ENCODE peak calls at places on chromosomes 6 and 20, in four cellular contexts. One of them, this sample, is unnamed.

GRCh38 chr20:33672426-33673114 is 1.7 kb downstream of the NECAB3 start:
- DNase-seq in A549: no peak
- DNase-seq in upper lobe of right lung: no peak
- DNase-seq in OCI-LY7: no peak
- DNase-seq in this sample: no peak

GRCh38 chr20:8454137-8454712 is 322.2 kb downstream of the PLCB1 start:
- DNase-seq in A549: peak; percentile 10
- DNase-seq in upper lobe of right lung: no peak
- DNase-seq in OCI-LY7: peak; percentile 53
- DNase-seq in this sample: peak; percentile 10

GRCh38 chr6:133837801-133838349 is 51.0 kb upstream of the TCF21 start:
- DNase-seq in A549: peak; percentile 28
- DNase-seq in upper lobe of right lung: peak; percentile 87
- DNase-seq in OCI-LY7: peak; percentile 21
- DNase-seq in this sample: peak; percentile 71

GRCh38 chr6:155014715-155015300 is 19.7 kb downstream of the TIAM2 start:
- DNase-seq in A549: no peak
- DNase-seq in upper lobe of right lung: no peak
- DNase-seq in OCI-LY7: no peak
- DNase-seq in this sample: no peak

GRCh38 chr6:33621396-33622388 is 570 bp downstream of the ITPR3 start:
- DNase-seq in A549: no peak
- DNase-seq in upper lobe of right lung: peak; percentile 88
- DNase-seq in OCI-LY7: peak; percentile 74
- DNase-seq in this sample: peak; percentile 67

GRCh38 chr20:56628015-56628872 is 862 bp upstream of the TFAP2C start:
- DNase-seq in A549: peak; percentile 55
- DNase-seq in upper lobe of right lung: no peak
- DNase-seq in OCI-LY7: no peak
- DNase-seq in this sample: peak; percentile 45

GRCh38 chr6:132530293-132530974 is 7.6 kb upstream of the TAAR9 start:
- DNase-seq in A549: no peak
- DNase-seq in upper lobe of right lung: no peak
- DNase-seq in OCI-LY7: peak; percentile 82
- DNase-seq in this sample: peak; percentile 41

GRCh38 chr20:37381621-37382538 is 35.9 kb downstream of the SRC start:
- DNase-seq in A549: no peak
- DNase-seq in upper lobe of right lung: peak; percentile 57
- DNase-seq in OCI-LY7: peak; percentile 42
- DNase-seq in this sample: no peak

GRCh38 chr6:111683749-111684267 is 78.1 kb upstream of the TRAF3IP2 start:
- DNase-seq in A549: no peak
- DNase-seq in upper lobe of right lung: no peak
- DNase-seq in OCI-LY7: no peak
- DNase-seq in this sample: no peak

GRCh38 chr6:148388477-148388876 is 45.8 kb downstream of the SASH1 start:
- DNase-seq in A549: no peak
- DNase-seq in upper lobe of right lung: no peak
- DNase-seq in OCI-LY7: no peak
- DNase-seq in this sample: no peak

GRCh38 chr6:159415540-159415939 is 246.3 kb downstream of the FNDC1 start:
- DNase-seq in A549: no peak
- DNase-seq in upper lobe of right lung: no peak
- DNase-seq in OCI-LY7: peak; percentile 2
- DNase-seq in this sample: no peak

GRCh38 chr6:170124836-170125235 is 166.0 kb downstream of the DLL1 start:
- DNase-seq in A549: no peak
- DNase-seq in upper lobe of right lung: peak; percentile 74
- DNase-seq in OCI-LY7: no peak
- DNase-seq in this sample: no peak

GRCh38 chr20:25059866-25060465 is 2.0 kb upstream of the ACSS1 start:
- DNase-seq in A549: no peak
- DNase-seq in upper lobe of right lung: no peak
- DNase-seq in OCI-LY7: no peak
- DNase-seq in this sample: no peak

GRCh38 chr6:37134622-37135191 is 35.2 kb upstream of the PIM1 start:
- DNase-seq in A549: peak; percentile 88
- DNase-seq in upper lobe of right lung: no peak
- DNase-seq in OCI-LY7: no peak
- DNase-seq in this sample: no peak

GRCh38 chr20:25686081-25687077 is 10.3 kb downstream of the ZNF337 start:
- DNase-seq in A549: no peak
- DNase-seq in upper lobe of right lung: no peak
- DNase-seq in OCI-LY7: peak; percentile 29
- DNase-seq in this sample: no peak

GRCh38 chr20:30816182-30816645 is 441.2 kb upstream of the DEFB115 start:
- DNase-seq in A549: no peak
- DNase-seq in upper lobe of right lung: no peak
- DNase-seq in OCI-LY7: no peak
- DNase-seq in this sample: peak; percentile 32

GRCh38 chr20:36153754-36154695 is 515 bp upstream of the EPB41L1 start:
- DNase-seq in A549: peak; percentile 72
- DNase-seq in upper lobe of right lung: peak; percentile 95
- DNase-seq in OCI-LY7: no peak
- DNase-seq in this sample: peak; percentile 76

GRCh38 chr6:22613695-22614094 is 44.3 kb downstream of the HDGFL1 start:
- DNase-seq in A549: no peak
- DNase-seq in upper lobe of right lung: no peak
- DNase-seq in OCI-LY7: no peak
- DNase-seq in this sample: no peak

GRCh38 chr6:19753822-19754221 is 83.3 kb upstream of the ID4 start:
- DNase-seq in A549: no peak
- DNase-seq in upper lobe of right lung: no peak
- DNase-seq in OCI-LY7: no peak
- DNase-seq in this sample: no peak

GRCh38 chr20:32010096-32010495 is at the start of gene CCM2L:
- DNase-seq in A549: no peak
- DNase-seq in upper lobe of right lung: no peak
- DNase-seq in OCI-LY7: no peak
- DNase-seq in this sample: no peak

GRCh38 chr20:3077618-3078134 is 6.3 kb downstream of the OXT start:
- DNase-seq in A549: no peak
- DNase-seq in upper lobe of right lung: no peak
- DNase-seq in OCI-LY7: no peak
- DNase-seq in this sample: no peak

GRCh38 chr20:37202267-37202943 is 23.1 kb upstream of the MROH8 start:
- DNase-seq in A549: peak; percentile 70
- DNase-seq in upper lobe of right lung: no peak
- DNase-seq in OCI-LY7: peak; percentile 32
- DNase-seq in this sample: peak; percentile 41

GRCh38 chr6:154474636-154475428 is 35.7 kb downstream of the CNKSR3 start:
- DNase-seq in A549: no peak
- DNase-seq in upper lobe of right lung: no peak
- DNase-seq in OCI-LY7: no peak
- DNase-seq in this sample: no peak

GRCh38 chr20:25053207-25054132 is 4.5 kb downstream of the ACSS1 start:
- DNase-seq in A549: no peak
- DNase-seq in upper lobe of right lung: peak; percentile 33
- DNase-seq in OCI-LY7: no peak
- DNase-seq in this sample: no peak

GRCh38 chr6:124056884-124057283 is 253.2 kb downstream of the NKAIN2 start:
- DNase-seq in A549: no peak
- DNase-seq in upper lobe of right lung: no peak
- DNase-seq in OCI-LY7: no peak
- DNase-seq in this sample: no peak

GRCh38 chr6:141445928-141446628 is 686.6 kb upstream of the GJE1 start:
- DNase-seq in A549: no peak
- DNase-seq in upper lobe of right lung: no peak
- DNase-seq in OCI-LY7: no peak
- DNase-seq in this sample: no peak

GRCh38 chr6:56329296-56330050 is 82.1 kb upstream of the COL21A1 start:
- DNase-seq in A549: no peak
- DNase-seq in upper lobe of right lung: no peak
- DNase-seq in OCI-LY7: no peak
- DNase-seq in this sample: no peak

GRCh38 chr20:59151391-59151790 is 12.2 kb upstream of the ZNF831 start:
- DNase-seq in A549: no peak
- DNase-seq in upper lobe of right lung: no peak
- DNase-seq in OCI-LY7: no peak
- DNase-seq in this sample: no peak

GRCh38 chr6:129454482-129454881 is 255.5 kb downstream of the ARHGAP18 start:
- DNase-seq in A549: no peak
- DNase-seq in upper lobe of right lung: no peak
- DNase-seq in OCI-LY7: no peak
- DNase-seq in this sample: no peak

GRCh38 chr6:151230277-151230577 is 9.5 kb upstream of the AKAP12 start:
- DNase-seq in A549: no peak
- DNase-seq in upper lobe of right lung: no peak
- DNase-seq in OCI-LY7: no peak
- DNase-seq in this sample: no peak

GRCh38 chr6:125392682-125393081 is 90.9 kb upstream of the HDDC2 start:
- DNase-seq in A549: no peak
- DNase-seq in upper lobe of right lung: no peak
- DNase-seq in OCI-LY7: peak; percentile 9
- DNase-seq in this sample: peak; percentile 9

GRCh38 chr6:75563032-75563431 is 38.6 kb upstream of the SENP6 start:
- DNase-seq in A549: peak; percentile 21
- DNase-seq in upper lobe of right lung: no peak
- DNase-seq in OCI-LY7: peak; percentile 49
- DNase-seq in this sample: peak; percentile 28

GRCh38 chr20:50027611-50028105 is 44.9 kb downstream of the SNAI1 start:
- DNase-seq in A549: peak; percentile 87
- DNase-seq in upper lobe of right lung: peak; percentile 71
- DNase-seq in OCI-LY7: no peak
- DNase-seq in this sample: no peak

GRCh38 chr20:6583134-6583738 is 184.2 kb upstream of the BMP2 start:
- DNase-seq in A549: peak; percentile 37
- DNase-seq in upper lobe of right lung: peak; percentile 62
- DNase-seq in OCI-LY7: peak; percentile 32
- DNase-seq in this sample: peak; percentile 22

GRCh38 chr20:6590891-6591679 is 176.4 kb upstream of the BMP2 start:
- DNase-seq in A549: no peak
- DNase-seq in upper lobe of right lung: no peak
- DNase-seq in OCI-LY7: no peak
- DNase-seq in this sample: no peak

GRCh38 chr20:6582449-6582848 is 185.0 kb upstream of the BMP2 start:
- DNase-seq in A549: no peak
- DNase-seq in upper lobe of right lung: no peak
- DNase-seq in OCI-LY7: no peak
- DNase-seq in this sample: no peak

DNA sequence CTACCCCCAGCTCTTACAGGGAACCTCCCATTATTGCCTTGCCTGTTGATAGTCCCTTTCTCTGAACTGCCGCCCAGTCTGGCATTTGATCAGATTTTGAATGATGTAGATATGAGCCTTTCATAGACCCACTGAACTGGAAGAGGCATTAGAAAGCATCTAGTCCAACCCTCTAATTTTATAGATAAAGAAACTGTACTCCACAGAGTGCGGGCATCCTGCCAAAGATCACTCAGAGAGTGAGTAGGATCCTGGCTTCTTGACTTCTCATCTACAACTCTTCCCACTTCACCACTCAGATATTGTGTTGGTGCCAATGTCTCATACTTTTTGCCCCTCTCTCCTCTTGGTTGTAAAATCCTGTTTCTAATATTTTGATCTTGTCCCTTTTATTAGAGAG is 179.2 kb upstream of the BMP2 start:
- DNase-seq in A549: no peak
- DNase-seq in upper lobe of right lung: no peak
- DNase-seq in OCI-LY7: no peak
- DNase-seq in this sample: no peak
- TF ChIP-seq CTCF in A549: no peak
- TF ChIP-seq CTCF in upper lobe of right lung: no peak
- TF ChIP-seq CTCF in OCI-LY7: no peak
- TF ChIP-seq CTCF in this sample: no peak

DNA sequence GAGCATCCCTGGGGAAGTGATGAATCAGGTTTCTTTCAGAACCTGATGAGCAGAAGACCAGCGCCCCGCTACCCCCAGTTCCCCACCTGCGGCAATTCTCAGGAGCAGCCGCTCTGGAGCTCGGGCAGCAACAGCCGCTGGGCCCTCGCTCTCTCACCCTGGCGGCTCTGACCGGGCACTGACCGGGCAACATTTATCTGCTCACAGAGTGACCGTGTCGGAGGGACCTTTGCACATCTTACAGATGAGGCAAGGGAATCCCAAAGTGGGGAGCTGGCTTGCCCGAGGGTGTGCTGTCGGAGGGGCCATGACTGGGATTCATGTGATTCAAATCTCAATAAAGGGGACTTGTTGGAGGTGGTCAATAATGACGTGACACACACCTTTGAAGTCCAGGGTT is 26.2 kb upstream of the KCNK16 start:
- DNase-seq in A549: no peak
- DNase-seq in upper lobe of right lung: no peak
- DNase-seq in OCI-LY7: no peak
- DNase-seq in this sample: no peak
- TF ChIP-seq CTCF in A549: no peak
- TF ChIP-seq CTCF in upper lobe of right lung: no peak
- TF ChIP-seq CTCF in OCI-LY7: no peak
- TF ChIP-seq CTCF in this sample: no peak

DNA sequence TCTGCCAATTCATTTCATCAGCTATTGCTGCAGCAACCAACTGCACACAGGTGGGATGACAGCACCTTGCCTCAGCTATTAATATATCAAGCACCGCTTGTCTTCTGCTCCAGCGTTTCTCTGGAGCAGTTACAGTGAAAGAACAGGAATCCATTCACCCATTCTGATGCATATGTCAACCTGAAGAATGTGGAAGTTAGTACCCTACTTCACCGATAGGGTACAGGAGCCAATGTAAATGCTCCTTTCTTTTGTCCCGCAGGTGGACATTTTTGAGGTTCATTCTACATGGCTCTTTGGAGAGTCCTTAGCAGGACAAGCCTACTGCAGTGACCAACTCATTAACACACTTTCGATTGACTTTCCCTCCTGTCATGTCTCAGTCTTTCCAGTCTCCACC is 139.9 kb upstream of the PRND start:
- DNase-seq in A549: no peak
- DNase-seq in upper lobe of right lung: no peak
- DNase-seq in OCI-LY7: no peak
- DNase-seq in this sample: no peak
- TF ChIP-seq CTCF in A549: no peak
- TF ChIP-seq CTCF in upper lobe of right lung: no peak
- TF ChIP-seq CTCF in OCI-LY7: no peak
- TF ChIP-seq CTCF in this sample: no peak

DNA sequence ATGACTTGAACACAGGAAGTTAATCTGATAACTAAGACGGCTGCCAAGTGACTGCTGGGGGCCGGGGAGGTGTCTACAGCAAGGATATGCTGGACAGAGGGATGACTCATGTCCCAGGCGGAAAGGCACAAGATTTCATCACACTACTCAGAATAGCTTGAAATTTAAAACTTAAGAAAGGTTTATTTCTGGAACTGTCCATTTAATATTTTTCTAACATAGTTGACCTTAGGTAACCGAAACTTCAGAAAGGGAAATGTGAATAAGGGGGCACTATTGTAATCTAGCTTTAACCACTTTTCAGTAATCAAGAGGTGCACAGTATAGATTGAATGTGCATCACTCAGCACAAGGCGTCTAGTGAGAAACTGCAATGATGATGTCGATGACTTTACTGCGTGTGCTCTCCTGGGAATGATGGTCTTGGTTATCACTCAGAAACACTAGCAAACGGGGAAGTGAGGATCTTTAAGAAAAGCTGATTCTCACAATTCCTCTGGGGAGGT is 171.5 kb downstream of the QKI start:
- DNase-seq in A549: peak; percentile 18
- DNase-seq in upper lobe of right lung: no peak
- DNase-seq in OCI-LY7: no peak
- DNase-seq in this sample: no peak
- TF ChIP-seq CTCF in A549: no peak
- TF ChIP-seq CTCF in upper lobe of right lung: no peak
- TF ChIP-seq CTCF in OCI-LY7: no peak
- TF ChIP-seq CTCF in this sample: no peak

GRCh38 chr20:18728165-18728866 is 85.3 kb upstream of the SCP2D1 start:
- DNase-seq in A549: no peak
- DNase-seq in upper lobe of right lung: no peak
- DNase-seq in OCI-LY7: peak; percentile 79
- DNase-seq in this sample: peak; percentile 56
- TF ChIP-seq CTCF in A549: no peak
- TF ChIP-seq CTCF in upper lobe of right lung: no peak
- TF ChIP-seq CTCF in OCI-LY7: no peak
- TF ChIP-seq CTCF in this sample: no peak

This sample was measured in GM13976.